ENCODE peak calls at places on chromosomes 11 and 22, in eight cellular contexts. D, Y, M, W, S, L, B and E are unnamed samples.

GRCh38 chr11:22920939-22921565 is 60.8 kb upstream of the CCDC179 start:
- DNase-seq in D (peak; percentile 24), Y (peak; percentile 4), M (peak; percentile 46), W (peak; percentile 66), S (peak; percentile 55), L (no peak), B (peak; percentile 7), E (no peak)

GRCh38 chr11:9756878-9757277 is 93.0 kb downstream of the SWAP70 start:
- DNase-seq in D (no peak), Y (no peak), M (no peak), W (no peak), S (no peak), L (no peak), B (no peak), E (no peak)

GRCh38 chr11:2088284-2088683 is 50.9 kb downstream of the IGF2 start:
- DNase-seq in D (no peak), Y (no peak), M (no peak), W (no peak), S (no peak), L (no peak), B (no peak), E (no peak)

GRCh38 chr11:47369676-47370075 is 8.7 kb downstream of the SPI1 start:
- DNase-seq in D (peak; percentile 28), Y (no peak), M (no peak), W (no peak), S (no peak), L (no peak), B (no peak), E (no peak)

GRCh38 chr11:36352919-36353318 is 56.8 kb downstream of the PRR5L start:
- DNase-seq in D (no peak), Y (no peak), M (no peak), W (no peak), S (no peak), L (no peak), B (no peak), E (no peak)

GRCh38 chr22:19466848-19467752 is 11.9 kb downstream of the UFD1 start:
- DNase-seq in D (no peak), Y (no peak), M (no peak), W (no peak), S (no peak), L (no peak), B (no peak), E (no peak)

GRCh38 chr11:46889689-46890475 is 28.5 kb downstream of the LRP4 start:
- DNase-seq in D (peak; percentile 79), Y (no peak), M (peak; percentile 65), W (peak; percentile 79), S (peak; percentile 75), L (no peak), B (peak; percentile 76), E (peak; percentile 28)

GRCh38 chr11:61971177-61972111 is 4.0 kb upstream of the FTH1 start:
- DNase-seq in D (peak; percentile 100), Y (peak; percentile 98), M (peak; percentile 97), W (peak; percentile 93), S (peak; percentile 99), L (peak; percentile 95), B (peak; percentile 98), E (peak; percentile 82)

GRCh38 chr11:128714121-128714520 is 20.2 kb downstream of the FLI1 start:
- DNase-seq in D (no peak), Y (no peak), M (no peak), W (no peak), S (no peak), L (no peak), B (no peak), E (no peak)

GRCh38 chr11:128716661-128717210 is 22.9 kb downstream of the FLI1 start:
- DNase-seq in D (peak; percentile 64), Y (no peak), M (no peak), W (peak; percentile 66), S (no peak), L (peak; percentile 65), B (no peak), E (peak; percentile 48)

GRCh38 chr11:128714881-128715280 is 21.0 kb downstream of the FLI1 start:
- DNase-seq in D (peak; percentile 73), Y (no peak), M (peak; percentile 85), W (no peak), S (no peak), L (no peak), B (no peak), E (no peak)

GRCh38 chr11:128716231-128716630 is 22.4 kb downstream of the FLI1 start:
- DNase-seq in D (peak; percentile 38), Y (no peak), M (no peak), W (no peak), S (no peak), L (no peak), B (no peak), E (no peak)

GRCh38 chr11:128715691-128716153 is 21.9 kb downstream of the FLI1 start:
- DNase-seq in D (peak; percentile 48), Y (no peak), M (peak; percentile 58), W (no peak), S (no peak), L (no peak), B (no peak), E (no peak)
- H3K4me3 ChIP-seq in D (peak overlapping the region; percentile 32), Y (no peak overlapping the region), M (no peak overlapping the region), W (peak overlapping the region; percentile 43), S (no peak overlapping the region), L (no peak overlapping the region), B (no peak overlapping the region), E (no peak overlapping the region)

GRCh38 chr11:122103366-122103765 is 12.6 kb downstream of the BLID start:
- DNase-seq in D (no peak), Y (no peak), M (no peak), W (no peak), S (no peak), L (no peak), B (no peak), E (no peak)

GRCh38 chr11:122107045-122107444 is 9.0 kb downstream of the BLID start:
- DNase-seq in D (no peak), Y (no peak), M (no peak), W (no peak), S (no peak), L (no peak), B (no peak), E (no peak)

GRCh38 chr11:122104381-122104780 is 11.6 kb downstream of the BLID start:
- DNase-seq in D (no peak), Y (no peak), M (no peak), W (no peak), S (no peak), L (no peak), B (no peak), E (no peak)

GRCh38 chr11:122107566-122107965 is 8.4 kb downstream of the BLID start:
- DNase-seq in D (peak; percentile 58), Y (no peak), M (no peak), W (no peak), S (no peak), L (no peak), B (no peak), E (no peak)

DNA sequence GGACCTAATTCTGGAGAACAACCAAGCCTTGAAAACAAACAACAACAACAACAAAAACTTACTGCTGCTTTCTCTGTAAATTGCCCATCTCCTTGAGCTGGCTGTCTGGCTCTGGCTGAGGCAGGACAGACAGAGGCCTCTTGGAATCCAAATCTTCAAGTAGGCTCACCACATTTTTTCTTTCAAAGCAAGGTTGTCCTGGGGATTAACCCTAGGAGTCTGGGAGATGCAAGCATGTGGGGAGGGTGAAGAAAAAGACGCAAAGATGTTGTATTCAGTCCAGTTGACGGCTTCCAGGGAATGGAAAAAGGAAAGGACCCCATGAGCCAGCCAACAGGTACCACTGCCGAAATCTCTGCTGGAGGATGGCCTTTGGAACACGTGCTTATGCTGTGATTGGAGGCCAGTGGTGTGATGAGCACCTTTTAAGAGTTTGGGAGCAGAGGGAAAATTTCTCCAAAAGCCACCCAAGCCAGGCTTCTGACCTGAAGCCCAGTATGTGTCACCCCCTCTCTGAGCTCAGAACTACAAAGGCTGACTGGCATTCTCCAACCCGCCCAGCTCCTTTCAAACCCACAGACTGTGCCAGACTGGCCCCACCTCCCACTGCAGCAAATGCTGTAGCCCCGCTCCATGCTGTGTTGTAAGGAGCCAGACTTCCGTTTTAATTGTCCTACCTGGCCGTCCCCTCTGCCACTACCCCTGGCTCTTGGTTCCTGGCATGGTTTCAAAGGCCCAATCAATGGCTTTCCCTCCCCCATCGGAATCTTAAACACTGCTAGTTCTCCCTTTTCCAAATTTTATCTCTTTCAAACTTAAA is 10.8 kb downstream of the BLID start:
- DNase-seq in D (peak; percentile 61), Y (no peak), M (no peak), W (no peak), S (no peak), L (no peak), B (no peak), E (no peak)
- TF ChIP-seq CTCF in D (no peak), Y (no peak), M (no peak), W (no peak), S (no peak), L (no peak), B (no peak), E (no peak)

GRCh38 chr11:76459299-76459698 is 14.5 kb downstream of the EMSY start:
- DNase-seq in D (no peak), Y (no peak), M (no peak), W (no peak), S (peak; percentile 30), L (no peak), B (no peak), E (no peak)

GRCh38 chr11:76455331-76455730 is 10.5 kb downstream of the EMSY start:
- DNase-seq in D (no peak), Y (no peak), M (no peak), W (no peak), S (no peak), L (no peak), B (no peak), E (no peak)

GRCh38 chr11:76456571-76456970 is 11.8 kb downstream of the EMSY start:
- DNase-seq in D (peak; percentile 3), Y (no peak), M (no peak), W (no peak), S (no peak), L (no peak), B (no peak), E (no peak)

GRCh38 chr11:76453248-76453647 is 8.4 kb downstream of the EMSY start:
- DNase-seq in D (no peak), Y (no peak), M (no peak), W (no peak), S (no peak), L (no peak), B (no peak), E (no peak)

DNA sequence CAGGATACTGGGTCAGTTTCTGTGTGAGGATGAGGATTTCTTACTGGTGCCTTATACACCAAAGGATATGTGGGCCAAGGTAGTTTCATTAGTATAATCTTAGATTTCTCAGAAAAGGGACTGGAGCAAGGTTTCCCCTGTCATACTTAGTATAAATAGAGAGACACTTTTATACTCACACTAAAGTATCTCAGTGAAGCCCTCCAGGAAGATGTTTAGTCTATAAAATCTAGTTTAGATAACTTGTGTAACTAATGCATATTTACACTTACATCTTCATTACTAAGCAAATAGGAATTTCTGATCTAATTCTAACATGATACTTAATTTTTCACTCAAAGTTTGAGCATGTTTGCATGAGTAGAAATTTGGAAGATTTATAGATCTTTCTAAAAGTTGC is 11.1 kb downstream of the EMSY start:
- DNase-seq in D (peak; percentile 32), Y (no peak), M (no peak), W (no peak), S (no peak), L (no peak), B (no peak), E (no peak)
- H3K4me3 ChIP-seq in D (no peak overlapping the region), Y (no peak overlapping the region), M (no peak overlapping the region), W (no peak overlapping the region), S (no peak overlapping the region), L (no peak overlapping the region), B (no peak overlapping the region), E (no peak overlapping the region)

DNA sequence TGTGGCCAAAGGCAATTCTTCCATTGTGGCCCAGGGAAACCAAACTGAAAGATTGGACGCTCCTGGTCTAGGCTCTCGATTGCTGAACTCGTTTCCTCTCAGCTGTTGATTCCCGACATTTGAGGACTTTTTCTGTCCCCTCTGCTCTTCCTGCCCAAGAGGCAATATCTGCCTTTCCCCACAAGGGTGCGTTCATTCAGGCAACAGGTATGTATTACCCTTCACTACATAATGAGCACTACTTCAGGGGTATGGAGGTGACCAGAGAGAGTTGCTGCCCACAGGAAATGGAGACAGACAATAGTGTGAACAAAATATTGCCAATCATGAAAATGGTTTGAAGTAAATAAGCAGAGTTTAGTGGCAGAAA is 8.2 kb downstream of the PTH start:
- DNase-seq in D (no peak), Y (no peak), M (no peak), W (peak; percentile 47), S (peak; percentile 67), L (no peak), B (no peak), E (no peak)
- TF ChIP-seq CTCF in D (peak; percentile 35), Y (peak; percentile 11), M (no peak), W (peak; percentile 51), S (no peak), L (peak; percentile 10), B (no peak), E (peak; percentile 54)